ENCODE peak calls at places on chromosomes 5 and 9, in four cellular contexts. A is adrenal gland; Q is activated CD4-positive, alpha-beta T cell treated with anti-CD3 and anti-CD28 coated beads for 48 hours; M is cardiac muscle cell. I is an unnamed sample.

GRCh38 chr5:153780876-153781275 is 257.8 kb downstream of the FAM114A2 start:
- DNase-seq in A (no peak), Q (no peak), M (no peak), I (no peak)

GRCh38 chr5:1542755-1543154 is 19.0 kb upstream of the LPCAT1 start:
- DNase-seq in A (peak; percentile 53), Q (no peak), M (no peak), I (no peak)

GRCh38 chr5:60368100-60368499 is 331.9 kb downstream of the DEPDC1B start:
- DNase-seq in A (no peak), Q (no peak), M (no peak), I (no peak)

GRCh38 chr9:134602547-134603362 is 38.8 kb upstream of the COL5A1 start:
- DNase-seq in A (peak; percentile 82), Q (no peak), M (peak; percentile 72), I (no peak)

GRCh38 chr5:81067406-81067805 is 107.2 kb downstream of the RASGRF2 start:
- DNase-seq in A (no peak), Q (no peak), M (no peak), I (no peak)

GRCh38 chr5:132749506-132749905 is 2.3 kb downstream of the CCNI2 start:
- DNase-seq in A (no peak), Q (no peak), M (no peak), I (no peak)

GRCh38 chr9:3746296-3747275 is 220.8 kb upstream of the RFX3 start:
- DNase-seq in A (peak; percentile 18), Q (peak; percentile 63), M (no peak), I (no peak)

GRCh38 chr5:147554285-147554817 is 44.5 kb upstream of the DPYSL3 start:
- DNase-seq in A (no peak), Q (no peak), M (no peak), I (no peak)

GRCh38 chr5:27241564-27242257 is 203.3 kb upstream of the CDH9 start:
- DNase-seq in A (no peak), Q (no peak), M (no peak), I (no peak)

GRCh38 chr9:1320667-1321195 is 270.6 kb downstream of the DMRT2 start:
- DNase-seq in A (no peak), Q (no peak), M (no peak), I (no peak)

GRCh38 chr9:96453625-96454024 is 3.7 kb downstream of the HABP4 start:
- DNase-seq in A (no peak), Q (peak; percentile 34), M (peak; percentile 27), I (no peak)

GRCh38 chr9:138028596-138028995 is 151.0 kb downstream of the CACNA1B start:
- DNase-seq in A (no peak), Q (no peak), M (no peak), I (no peak)

GRCh38 chr9:136100700-136101614 is 5.9 kb upstream of the NACC2 start:
- DNase-seq in A (no peak), Q (peak; percentile 32), M (no peak), I (no peak)

GRCh38 chr5:136901-137300 is 44.9 kb downstream of the PLEKHG4B start:
- DNase-seq in A (no peak), Q (no peak), M (no peak), I (no peak)

I was measured in NCI-H2227 treated with DMSO at 0.1 percent for 48 hours.